ENCODE peak calls at places on chromosomes 3 and 15, in six cellular contexts. P is upper lobe of right lung, W is mammary epithelial cell, V is IMR-90, Y is ovary, K is breast epithelium. Z is an unnamed sample. For H3K4me1, the result is how much of the 10 kb centered on the place peaks cover.

GRCh38 chr15:94535298-94536048 is 304.1 kb downstream of the MCTP2 start:
- DNase-seq in K (no peak), P (no peak), Y (no peak), W (no peak), V (no peak), Z (no peak)

GRCh38 chr3:122497425-122497824 is 17.3 kb downstream of the KPNA1 start:
- DNase-seq in W (peak), V (peak), K (no peak), P (no peak), Y (no peak), Z (no peak)

GRCh38 chr3:54122046-54122801 is at the start of gene CACNA2D3:
- DNase-seq in K (no peak), V (no peak), W (peak), P (peak), Y (peak), Z (no peak)

GRCh38 chr3:106963446-106963845 is 413.8 kb upstream of the CCDC54 start:
- DNase-seq in Y (no peak), P (no peak), W (no peak), V (peak), K (no peak), Z (no peak)

GRCh38 chr3:29335921-29336320 is 55.0 kb downstream of the RBMS3 start:
- DNase-seq in P (no peak), K (no peak), Y (no peak), V (no peak), W (no peak), Z (no peak)

GRCh38 chr15:70121656-70122297 is 24.1 kb upstream of the TLE3 start:
- DNase-seq in V (peak), K (no peak), P (peak), W (peak), Y (peak), Z (no peak)

GRCh38 chr3:181720281-181720680 is 8.6 kb downstream of the SOX2 start:
- DNase-seq in V (no peak), K (no peak), P (no peak), Y (no peak), W (no peak), Z (no peak)

GRCh38 chr15:26974120-26974780 is 3.3 kb downstream of the GABRG3 start:
- DNase-seq in Y (no peak), P (no peak), K (no peak), V (peak), W (no peak), Z (no peak)

GRCh38 chr3:184353546-184353941 is 7.9 kb downstream of the CLCN2 start:
- DNase-seq in P (no peak), W (no peak), V (no peak), Y (no peak), K (no peak), Z (no peak)

GRCh38 chr15:59160880-59161593 is 45.6 kb upstream of the LDHAL6B start:
- DNase-seq in W (no peak), V (peak), P (no peak), K (no peak), Y (no peak), Z (no peak)

GRCh38 chr3:128554100-128554464 is 61.1 kb upstream of the GATA2 start:
- DNase-seq in W (peak), P (peak), Y (no peak), K (peak), V (peak), Z (no peak)
- TF ChIP-seq CTCF in W (no peak), P (no peak), Y (no peak), K (no peak), V (peak), Z (no peak)

DNA sequence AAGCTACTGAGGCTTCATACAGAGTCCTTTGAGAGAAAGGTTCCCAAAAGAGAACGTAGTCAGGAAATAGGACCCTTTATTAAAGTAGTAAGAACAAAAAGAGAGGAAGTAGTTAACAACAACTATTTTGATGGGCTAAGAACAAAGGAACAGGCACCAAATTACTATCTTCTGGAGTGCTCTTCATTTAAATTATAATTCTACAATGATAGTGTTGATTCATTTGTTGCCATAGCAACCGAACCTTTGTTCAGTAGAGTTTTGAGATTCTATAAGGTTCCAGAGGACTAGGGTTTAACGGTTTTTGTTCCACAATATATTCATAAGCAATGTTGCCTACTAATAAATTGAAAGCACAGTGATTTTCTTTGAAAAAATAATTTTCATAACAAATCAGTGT is 78.8 kb downstream of the CMSS1 start:
- DNase-seq in K (no peak), V (no peak), Y (no peak), W (no peak), P (no peak), Z (no peak)
- H3K27ac ChIP-seq in K (no peak), V (peak), Y (no peak), W (peak), P (no peak), Z (no peak)

GRCh38 chr15:77002954-77003912 is 8.3 kb downstream of the PSTPIP1 start:
- DNase-seq in V (no peak), P (peak), Y (no peak), K (no peak), W (no peak), Z (peak)
- H3K4me1 ChIP-seq in V (under half), P (under half), Y (under half), K (under half), W (under half), Z (half or more)

GRCh38 chr3:47854720-47855455 is 52.0 kb downstream of the DHX30 start:
- DNase-seq in Y (no peak), P (no peak), W (no peak), K (no peak), V (no peak), Z (no peak)
- TF ChIP-seq CTCF in Y (no peak), P (no peak), W (no peak), K (no peak), V (no peak), Z (no peak)

GRCh38 chr3:31893174-31893573 is 87.9 kb downstream of the OSBPL10 start:
- DNase-seq in K (no peak), V (peak), W (no peak), Y (no peak), P (no peak), Z (no peak)

GRCh38 chr3:31892500-31892899 is 88.6 kb downstream of the OSBPL10 start:
- DNase-seq in W (no peak), Y (no peak), P (no peak), V (no peak), K (no peak), Z (no peak)

GRCh38 chr3:31890007-31890406 is 91.1 kb downstream of the OSBPL10 start:
- DNase-seq in P (no peak), V (no peak), K (no peak), W (no peak), Y (no peak), Z (no peak)

GRCh38 chr3:31891876-31892455 is 89.1 kb downstream of the OSBPL10 start:
- DNase-seq in W (no peak), P (no peak), Y (no peak), V (no peak), K (no peak), Z (no peak)

GRCh38 chr3:31890742-31891469 is 90.2 kb downstream of the OSBPL10 start:
- DNase-seq in W (peak), Y (no peak), K (no peak), V (no peak), P (no peak), Z (no peak)
- H3K27ac ChIP-seq in W (peak), Y (no peak), K (no peak), V (no peak), P (no peak), Z (no peak)

GRCh38 chr3:194998948-194999347 is 272.0 kb downstream of the XXYLT1 start:
- DNase-seq in P (peak), Y (no peak), V (no peak), K (no peak), W (no peak), Z (no peak)
- H3K4me1 ChIP-seq in P (under half), Y (under half), V (under half), K (under half), W (under half), Z (under half)

GRCh38 chr3:50551293-50552057 is 16.1 kb downstream of the C3orf18 start:
- DNase-seq in W (no peak), P (no peak), Y (no peak), V (no peak), K (no peak), Z (no peak)
- TF ChIP-seq CTCF in W (no peak), P (no peak), Y (no peak), V (no peak), K (no peak), Z (no peak)

Z was measured in CD8-positive, alpha-beta T cell.